ENCODE peak calls at places on chromosomes 3 and 15, in six cellular contexts. One of them, this sample, is unnamed.

GRCh38 chr15:98776607-98777281 is 128.4 kb downstream of the IGF1R start:
- DNase-seq in RWPE1: no peak
- DNase-seq in NCI-H1436: no peak
- DNase-seq in omental fat pad: no peak
- DNase-seq in iPS-NIHi11: peak; percentile 45
- DNase-seq in fibroblast of pulmonary artery: peak; percentile 35
- DNase-seq in this sample: peak; percentile 35

GRCh38 chr3:13866406-13866965 is 13.4 kb downstream of the WNT7A start:
- DNase-seq in iPS-NIHi11: no peak
- DNase-seq in omental fat pad: no peak
- DNase-seq in fibroblast of pulmonary artery: no peak
- DNase-seq in RWPE1: no peak
- DNase-seq in NCI-H1436: no peak
- DNase-seq in this sample: no peak

GRCh38 chr15:77014137-77015081 is 19.5 kb downstream of the PSTPIP1 start:
- DNase-seq in iPS-NIHi11: no peak
- DNase-seq in omental fat pad: no peak
- DNase-seq in NCI-H1436: no peak
- DNase-seq in fibroblast of pulmonary artery: no peak
- DNase-seq in RWPE1: no peak
- DNase-seq in this sample: no peak

GRCh38 chr3:61236556-61236955 is 14.7 kb downstream of the FHIT start:
- DNase-seq in fibroblast of pulmonary artery: no peak
- DNase-seq in RWPE1: no peak
- DNase-seq in omental fat pad: no peak
- DNase-seq in NCI-H1436: no peak
- DNase-seq in iPS-NIHi11: no peak
- DNase-seq in this sample: peak; percentile 36

GRCh38 chr3:170499562-170500156 is 81.0 kb downstream of the CLDN11 start:
- DNase-seq in omental fat pad: no peak
- DNase-seq in NCI-H1436: peak; percentile 2
- DNase-seq in iPS-NIHi11: peak; percentile 78
- DNase-seq in RWPE1: peak; percentile 53
- DNase-seq in fibroblast of pulmonary artery: peak; percentile 71
- DNase-seq in this sample: peak; percentile 85

GRCh38 chr3:43072361-43072760 is 33.5 kb downstream of the POMGNT2 start:
- DNase-seq in iPS-NIHi11: no peak
- DNase-seq in fibroblast of pulmonary artery: no peak
- DNase-seq in RWPE1: no peak
- DNase-seq in omental fat pad: no peak
- DNase-seq in NCI-H1436: no peak
- DNase-seq in this sample: no peak

GRCh38 chr15:82936966-82937647 is 15.4 kb downstream of the HOMER2 start:
- DNase-seq in iPS-NIHi11: no peak
- DNase-seq in RWPE1: peak; percentile 74
- DNase-seq in NCI-H1436: no peak
- DNase-seq in fibroblast of pulmonary artery: no peak
- DNase-seq in omental fat pad: no peak
- DNase-seq in this sample: peak; percentile 25

GRCh38 chr15:98834976-98835375 is 172.6 kb downstream of the PGPEP1L start:
- DNase-seq in NCI-H1436: no peak
- DNase-seq in fibroblast of pulmonary artery: no peak
- DNase-seq in iPS-NIHi11: no peak
- DNase-seq in RWPE1: no peak
- DNase-seq in omental fat pad: no peak
- DNase-seq in this sample: no peak

GRCh38 chr3:28891485-28891884 is 389.4 kb upstream of the RBMS3 start:
- DNase-seq in RWPE1: no peak
- DNase-seq in fibroblast of pulmonary artery: no peak
- DNase-seq in iPS-NIHi11: no peak
- DNase-seq in NCI-H1436: no peak
- DNase-seq in omental fat pad: no peak
- DNase-seq in this sample: no peak

GRCh38 chr3:150172356-150172755 is 201.7 kb upstream of the PFN2 start:
- DNase-seq in NCI-H1436: no peak
- DNase-seq in omental fat pad: no peak
- DNase-seq in fibroblast of pulmonary artery: no peak
- DNase-seq in RWPE1: no peak
- DNase-seq in iPS-NIHi11: no peak
- DNase-seq in this sample: no peak

GRCh38 chr3:9280477-9281219 is 31.2 kb upstream of the SRGAP3 start:
- DNase-seq in RWPE1: no peak
- DNase-seq in fibroblast of pulmonary artery: peak; percentile 5
- DNase-seq in omental fat pad: no peak
- DNase-seq in iPS-NIHi11: peak; percentile 19
- DNase-seq in NCI-H1436: no peak
- DNase-seq in this sample: peak; percentile 18

GRCh38 chr3:16512435-16513140 is 911 bp downstream of the RFTN1 start:
- DNase-seq in omental fat pad: no peak
- DNase-seq in fibroblast of pulmonary artery: no peak
- DNase-seq in RWPE1: peak; percentile 5
- DNase-seq in NCI-H1436: no peak
- DNase-seq in iPS-NIHi11: peak; percentile 31
- DNase-seq in this sample: no peak

GRCh38 chr3:38542401-38543298 is 46.5 kb downstream of the EXOG start:
- DNase-seq in NCI-H1436: no peak
- DNase-seq in RWPE1: no peak
- DNase-seq in fibroblast of pulmonary artery: no peak
- DNase-seq in omental fat pad: no peak
- DNase-seq in iPS-NIHi11: no peak
- DNase-seq in this sample: no peak

GRCh38 chr15:34708422-34708821 is 46.4 kb downstream of the GJD2 start:
- DNase-seq in omental fat pad: no peak
- DNase-seq in iPS-NIHi11: peak; percentile 47
- DNase-seq in fibroblast of pulmonary artery: peak; percentile 65
- DNase-seq in RWPE1: peak; percentile 52
- DNase-seq in NCI-H1436: no peak
- DNase-seq in this sample: peak; percentile 68